ENCODE peak calls at places on chromosomes 5 and 9, in four cellular contexts. L is IMR-90, J is body of pancreas, H is ovary. X is an unnamed sample.

GRCh38 chr9:38367898-38368297 is 24.6 kb upstream of the ALDH1B1 start:
- DNase-seq in L (no peak), J (no peak), H (no peak), X (no peak)

GRCh38 chr9:86720893-86721698 is 226.2 kb downstream of the GAS1 start:
- DNase-seq in L (no peak), J (no peak), H (no peak), X (no peak)

GRCh38 chr9:35481347-35481975 is 8.4 kb upstream of the RUSC2 start:
- DNase-seq in L (peak; percentile 75), J (peak; percentile 80), H (no peak), X (peak; percentile 55)

GRCh38 chr5:982377-983237 is 26.0 kb upstream of the NKD2 start:
- DNase-seq in L (no peak), J (no peak), H (no peak), X (no peak)

GRCh38 chr9:136361047-136361756 is 2.3 kb downstream of the DNLZ start:
- DNase-seq in L (peak; percentile 68), J (no peak), H (no peak), X (no peak)

GRCh38 chr9:125992557-125992956 is 245.4 kb downstream of the PBX3 start:
- DNase-seq in L (no peak), J (no peak), H (no peak), X (no peak)

GRCh38 chr9:71909887-71910601 is 949 bp downstream of the ABHD17B start:
- DNase-seq in L (peak; percentile 20), J (peak; percentile 72), H (peak; percentile 58), X (no peak)

GRCh38 chr9:3857673-3858072 is 331.9 kb upstream of the RFX3 start:
- DNase-seq in L (peak; percentile 77), J (no peak), H (no peak), X (no peak)

GRCh38 chr9:73152445-73152844 is 780 bp downstream of the ANXA1 start:
- DNase-seq in L (peak; percentile 65), J (no peak), H (no peak), X (no peak)

GRCh38 chr5:87101321-87101720 is 166.4 kb upstream of the RASA1 start:
- DNase-seq in L (no peak), J (no peak), H (no peak), X (no peak)

GRCh38 chr9:117783828-117784227 is 79.6 kb downstream of the TLR4 start:
- DNase-seq in L (no peak), J (no peak), H (no peak), X (no peak)

GRCh38 chr9:128635266-128636023 is 21.2 kb downstream of the DYNC2I2 start:
- DNase-seq in L (peak; percentile 94), J (peak; percentile 95), H (peak; percentile 91), X (peak; percentile 59)

GRCh38 chr5:87081511-87082372 is 185.9 kb upstream of the RASA1 start:
- DNase-seq in L (no peak), J (peak; percentile 18), H (no peak), X (peak; percentile 7)

GRCh38 chr5:136729901-136730355 is 364.6 kb upstream of the TRPC7 start:
- DNase-seq in L (peak; percentile 72), J (no peak), H (no peak), X (no peak)

GRCh38 chr9:101119206-101119819 is 90.8 kb downstream of the PLPPR1 start:
- DNase-seq in L (no peak), J (peak; percentile 79), H (no peak), X (no peak)

DNA sequence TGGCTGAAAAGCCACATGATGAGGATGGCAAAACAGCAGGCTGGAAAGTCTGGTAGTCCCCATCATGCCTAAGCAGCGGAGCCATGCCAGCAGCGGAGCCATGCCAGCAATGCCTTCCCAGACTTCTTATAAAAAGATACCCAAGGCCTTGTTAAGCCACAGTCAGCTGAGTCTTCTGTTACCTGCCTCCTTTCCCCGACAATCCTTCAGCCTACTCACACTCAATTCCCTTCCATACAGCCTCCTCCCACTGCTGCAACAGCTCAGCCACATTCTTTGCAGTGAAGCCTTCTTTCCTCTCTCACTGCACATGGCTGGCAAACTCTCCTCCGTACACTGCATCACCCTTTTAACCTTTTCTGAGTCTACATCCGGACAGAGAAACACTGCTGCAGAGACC is 114.9 kb downstream of the AUH start:
- DNase-seq in L (peak; percentile 46), J (no peak), H (no peak), X (no peak)
- TF ChIP-seq POLR2A in L (no peak), J (no peak), H (no peak), X (no peak)

GRCh38 chr9:20622330-20623020 is at the start of gene MLLT3:
- DNase-seq in L (peak; percentile 95), J (peak; percentile 97), H (peak; percentile 95), X (peak; percentile 87)
- TF ChIP-seq POLR2A in L (no peak), J (peak; percentile 24), H (peak; percentile 35), X (peak; percentile 55)

GRCh38 chr9:94642526-94642925 is 3.2 kb upstream of the FBP1 start:
- DNase-seq in L (no peak), J (no peak), H (no peak), X (no peak)

GRCh38 chr9:94643746-94644145 is 4.4 kb upstream of the FBP1 start:
- DNase-seq in L (no peak), J (no peak), H (no peak), X (no peak)

GRCh38 chr9:94645901-94646300 is 6.6 kb upstream of the FBP1 start:
- DNase-seq in L (no peak), J (no peak), H (no peak), X (no peak)

GRCh38 chr9:94643176-94643575 is 3.9 kb upstream of the FBP1 start:
- DNase-seq in L (no peak), J (no peak), H (no peak), X (no peak)

DNA sequence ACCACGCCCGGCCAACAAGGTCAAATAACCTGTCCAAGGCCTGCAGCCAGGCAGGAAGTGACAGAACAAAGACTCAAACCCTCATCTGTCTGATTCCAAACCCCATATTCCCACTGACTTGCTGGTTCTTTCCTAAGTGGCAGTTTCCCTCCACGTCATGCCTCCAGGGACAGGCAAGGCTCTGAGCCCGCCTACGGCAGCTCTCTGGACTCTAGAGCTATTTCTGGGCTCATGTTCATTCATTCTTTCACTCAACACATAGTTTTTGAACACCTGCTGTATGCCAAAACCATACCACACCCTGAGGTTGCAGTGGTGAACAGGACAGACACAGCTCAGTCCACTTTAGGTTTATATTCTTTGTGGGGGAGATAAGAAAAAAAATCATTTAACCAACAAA is 5.2 kb upstream of the FBP1 start:
- DNase-seq in L (no peak), J (no peak), H (no peak), X (no peak)
- TF ChIP-seq POLR2A in L (no peak), J (no peak), H (no peak), X (no peak)

DNA sequence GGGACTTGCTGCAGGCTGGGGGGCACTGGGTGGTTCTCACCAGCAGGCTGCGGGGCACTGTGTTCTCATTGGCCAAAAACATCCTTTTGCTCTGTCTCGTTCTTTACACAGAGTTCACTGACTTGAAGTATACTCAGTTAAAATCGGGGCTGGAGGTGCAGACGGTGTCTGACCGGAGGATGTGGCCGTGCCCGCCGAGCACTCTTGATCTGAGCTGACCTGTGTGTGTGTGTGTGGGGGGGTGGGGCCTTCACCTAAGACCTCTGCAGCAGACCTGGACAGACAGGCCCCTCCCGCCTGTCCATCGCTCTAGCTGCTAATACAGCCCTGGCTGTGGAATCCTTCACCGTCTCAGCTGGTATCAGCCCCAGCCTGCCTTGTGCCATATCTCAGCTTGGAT is 7.1 kb downstream of the TOR1B start:
- DNase-seq in L (no peak), J (no peak), H (no peak), X (no peak)
- TF ChIP-seq POLR2A in L (no peak), J (no peak), H (no peak), X (no peak)

DNA sequence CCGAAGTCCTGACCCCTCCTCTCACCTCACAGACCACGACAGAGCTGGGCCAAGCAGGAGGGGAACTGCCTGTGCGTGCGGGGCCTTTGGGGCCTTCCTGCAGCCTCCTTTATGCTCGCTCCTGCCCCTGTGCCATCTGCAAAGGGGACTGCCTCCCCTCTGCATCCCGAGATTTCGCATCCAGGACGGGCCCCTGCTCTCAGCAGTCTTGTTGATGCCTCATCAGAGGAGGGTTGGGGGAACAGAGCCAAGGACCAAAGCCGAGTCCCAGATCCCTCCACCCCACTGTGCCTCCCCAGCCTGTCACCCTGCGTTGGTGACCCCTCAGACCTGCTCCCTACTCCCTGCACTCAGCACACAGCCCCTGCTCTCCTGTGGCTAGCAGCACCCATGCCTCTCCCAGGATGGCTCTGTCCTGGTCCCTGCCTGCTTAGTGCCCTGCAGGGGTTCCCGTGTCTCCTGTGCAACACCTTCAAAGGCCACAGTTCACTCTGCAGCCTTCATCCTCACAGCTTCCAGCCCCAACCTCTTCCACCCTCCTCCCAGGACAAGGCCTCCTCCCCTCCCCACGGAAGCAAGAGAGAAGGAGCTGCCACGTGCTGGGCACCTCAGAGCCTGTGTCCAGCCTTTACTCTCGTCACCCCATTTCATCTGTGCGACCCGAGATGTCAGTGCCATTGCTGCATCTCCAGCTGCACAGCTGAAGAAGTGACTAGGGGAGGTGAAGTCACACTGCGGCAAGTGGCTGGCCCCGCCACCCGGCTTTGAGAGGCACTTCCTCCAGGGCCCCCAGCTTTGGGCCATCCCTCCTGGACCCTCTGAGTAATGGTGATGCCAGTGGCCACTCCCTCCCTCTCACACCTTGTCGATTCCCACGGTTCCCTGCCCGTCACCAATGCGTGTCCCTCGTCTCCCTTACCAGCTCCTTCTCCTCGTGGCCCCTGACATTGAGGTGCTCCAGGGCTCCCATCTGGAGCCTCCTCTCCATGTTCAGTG is 62.6 kb upstream of the LRRTM2 start:
- DNase-seq in L (no peak), J (no peak), H (no peak), X (no peak)
- TF ChIP-seq POLR2A in L (no peak), J (no peak), H (no peak), X (no peak)

DNA sequence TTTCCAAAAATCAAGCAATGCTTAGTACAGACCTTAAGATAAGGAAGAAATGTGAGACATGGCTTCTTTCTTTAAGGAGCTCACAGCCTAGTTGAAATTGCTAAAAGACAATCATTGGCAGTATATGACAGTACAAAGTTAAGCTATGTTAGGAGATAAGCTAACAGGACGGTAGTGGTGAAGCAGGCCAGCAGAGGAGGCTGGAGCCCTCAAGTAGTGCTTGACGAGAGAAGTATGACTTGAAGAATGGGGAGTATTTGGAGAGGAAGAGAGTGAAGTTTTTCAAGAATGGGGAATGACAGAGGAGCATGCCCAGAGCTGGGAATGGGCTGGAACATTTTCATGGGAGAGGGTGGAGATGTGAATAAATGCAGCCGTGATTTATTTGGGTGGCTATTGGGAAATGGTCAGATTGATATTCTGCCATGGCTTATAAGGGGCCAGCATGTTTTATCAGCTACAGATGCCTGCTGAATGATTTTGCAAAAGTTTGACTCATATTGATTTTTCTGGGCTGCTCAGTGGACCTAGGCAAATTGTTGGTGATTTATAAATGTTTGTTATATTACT is 43.7 kb downstream of the LURAP1L start:
- DNase-seq in L (peak; percentile 34), J (peak; percentile 11), H (no peak), X (no peak)
- TF ChIP-seq POLR2A in L (no peak), J (no peak), H (no peak), X (no peak)

GRCh38 chr5:138752951-138753793 is at the start of gene CTNNA1:
- DNase-seq in L (peak; percentile 49), J (peak; percentile 89), H (peak; percentile 82), X (peak; percentile 57)
- TF ChIP-seq POLR2A in L (peak; percentile 92), J (peak; percentile 86), H (peak; percentile 64), X (peak; percentile 73)